ENCODE peak calls at places on chromosomes 5 and 9, in nine cellular contexts. M is IMR-90, N is stomach, F is lower leg skin, E is ovary, S is HCT116, K is A549, V is fibroblast of mammary gland, U is esophagus squamous epithelium. C is an unnamed sample.

GRCh38 chr5:163821142-163821541 is 315.7 kb downstream of the MAT2B start:
- DNase-seq in S (no peak), K (no peak), F (no peak), V (peak; percentile 5), M (no peak), E (no peak), U (no peak), N (no peak), C (no peak)

GRCh38 chr5:158502686-158503085 is 597.0 kb downstream of the EBF1 start:
- DNase-seq in S (no peak), M (no peak), F (no peak), U (no peak), K (no peak), E (no peak), V (no peak), N (no peak), C (no peak)

GRCh38 chr5:61551637-61552313 is 219.7 kb downstream of the ZSWIM6 start:
- DNase-seq in N (no peak), M (no peak), F (no peak), U (no peak), V (peak; percentile 6), E (no peak), S (no peak), K (no peak), C (no peak)

GRCh38 chr5:172452398-172453205 is 1.7 kb downstream of the SH3PXD2B start:
- DNase-seq in V (peak; percentile 74), E (no peak), S (peak; percentile 54), M (peak; percentile 72), K (no peak), N (peak; percentile 31), F (peak; percentile 88), U (no peak), C (peak; percentile 56)

GRCh38 chr9:118609355-118610044 is 759.7 kb downstream of the BRINP1 start:
- DNase-seq in N (no peak), E (no peak), M (no peak), S (no peak), V (peak; percentile 69), U (no peak), F (no peak), K (peak; percentile 18), C (peak; percentile 68)

GRCh38 chr5:143635146-143635752 is 176.7 kb upstream of the HMHB1 start:
- DNase-seq in S (no peak), V (peak; percentile 51), E (no peak), K (peak; percentile 41), N (peak; percentile 27), F (no peak), M (peak; percentile 78), U (no peak), C (no peak)

GRCh38 chr5:1338518-1339070 is 6.3 kb downstream of the CLPTM1L start:
- DNase-seq in U (no peak), M (no peak), K (no peak), N (no peak), V (no peak), S (no peak), E (no peak), F (no peak), C (no peak)

GRCh38 chr5:87127426-87127825 is 140.3 kb upstream of the RASA1 start:
- DNase-seq in K (no peak), S (no peak), F (no peak), M (peak; percentile 89), N (no peak), V (peak; percentile 83), U (no peak), E (no peak), C (peak; percentile 81)

GRCh38 chr9:110891760-110892159 is 146.5 kb downstream of the LPAR1 start:
- DNase-seq in S (no peak), N (no peak), M (peak; percentile 75), U (no peak), V (peak; percentile 74), K (no peak), E (no peak), F (no peak), C (no peak)

GRCh38 chr9:83047839-83048775 is 14.8 kb downstream of the RASEF start:
- DNase-seq in S (no peak), F (no peak), M (peak; percentile 59), K (peak; percentile 43), U (no peak), N (peak; percentile 78), V (peak; percentile 73), E (no peak), C (peak; percentile 78)

GRCh38 chr5:66718374-66718977 is 122.3 kb downstream of the MAST4 start:
- DNase-seq in U (no peak), S (no peak), E (no peak), N (no peak), V (no peak), F (no peak), M (no peak), K (no peak), C (no peak)

GRCh38 chr5:125140855-125141254 is 394.4 kb upstream of the ZNF608 start:
- DNase-seq in M (peak; percentile 93), K (no peak), U (no peak), N (no peak), V (peak; percentile 88), S (no peak), F (no peak), E (no peak), C (no peak)

GRCh38 chr5:59264641-59265245 is 628.8 kb downstream of the PDE4D start:
- DNase-seq in K (no peak), S (no peak), M (no peak), U (no peak), E (no peak), F (no peak), V (no peak), N (no peak), C (peak; percentile 36)

GRCh38 chr9:133360400-133361393 is 4.3 kb downstream of the SURF2 start:
- DNase-seq in U (no peak), S (no peak), E (no peak), K (no peak), M (no peak), N (no peak), V (no peak), F (no peak), C (no peak)

GRCh38 chr9:128689820-128690683 is 1.0 kb downstream of the SET start:
- DNase-seq in K (peak; percentile 56), N (peak; percentile 31), M (peak; percentile 37), V (peak; percentile 36), U (no peak), F (no peak), E (peak; percentile 50), S (no peak), C (peak; percentile 45)

DNA sequence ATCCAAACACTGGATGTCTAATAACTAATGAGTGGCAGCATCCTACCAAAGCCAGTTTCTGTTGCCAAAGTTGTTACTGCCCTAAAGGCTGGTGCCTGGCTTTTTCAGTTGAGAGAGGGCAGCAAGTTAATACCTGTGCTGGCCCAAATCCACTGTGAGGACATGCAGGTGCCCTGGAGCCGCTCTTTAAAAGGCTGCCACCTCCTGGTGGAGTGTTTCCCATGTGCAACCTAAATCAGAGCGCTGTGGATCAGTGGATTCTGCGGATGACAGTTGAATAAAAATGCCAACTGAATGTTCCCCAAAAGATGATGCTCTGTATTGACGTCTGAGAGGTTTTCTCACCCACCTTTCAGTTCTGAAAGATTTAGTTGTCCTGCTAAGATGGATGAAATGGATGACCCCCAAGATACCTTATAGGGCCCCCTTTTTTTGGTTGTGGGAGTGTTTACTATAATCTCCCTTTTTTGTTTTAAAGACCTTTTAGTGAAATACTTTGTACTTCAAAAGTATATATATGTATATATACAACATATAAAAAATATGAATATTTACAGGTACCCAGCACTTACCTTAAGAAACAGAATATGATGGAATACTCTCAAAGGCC is 146.4 kb downstream of the EGFLAM start:
- DNase-seq in U (no peak), F (peak; percentile 45), N (peak; percentile 36), E (no peak), M (no peak), S (peak; percentile 37), V (no peak), K (no peak), C (peak; percentile 36)
- TF ChIP-seq CTCF in U (no peak), F (no peak), N (no peak), E (no peak), M (no peak), S (peak; percentile 63), V (peak; percentile 13), K (no peak), C (peak; percentile 87)

DNA sequence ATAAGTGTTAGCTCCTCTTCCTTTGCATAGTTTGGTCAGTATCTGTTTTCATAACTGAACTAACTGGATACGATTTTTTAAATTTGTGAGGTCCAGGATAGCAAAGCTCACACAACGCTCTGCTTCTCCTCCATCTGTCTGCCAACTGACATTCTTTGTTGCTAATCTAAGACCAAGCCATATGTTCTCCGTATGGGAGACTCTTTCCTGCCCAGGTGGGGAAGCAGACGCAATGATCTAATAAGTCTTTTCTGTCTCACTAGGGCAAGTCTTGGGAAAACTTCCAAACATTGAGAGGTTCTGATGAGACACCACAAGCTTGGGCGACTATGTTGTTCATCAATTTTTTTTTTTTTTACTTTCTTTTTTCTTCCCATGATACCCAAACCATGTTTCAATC is 558.5 kb downstream of the EFNA5 start:
- DNase-seq in K (no peak), U (no peak), V (peak; percentile 6), M (no peak), E (no peak), S (no peak), N (no peak), F (no peak), C (no peak)
- H3K4me3 ChIP-seq in K (no peak overlapping the region), U (no peak overlapping the region), V (no peak overlapping the region), M (no peak overlapping the region), E (no peak overlapping the region), S (no peak overlapping the region), N (no peak overlapping the region), F (no peak overlapping the region), C (no peak overlapping the region)

GRCh38 chr5:124072570-124072969 is 560.6 kb downstream of the CSNK1G3 start:
- DNase-seq in F (no peak), U (no peak), S (no peak), E (no peak), K (no peak), N (no peak), V (no peak), M (no peak), C (no peak)

GRCh38 chr5:124065508-124065907 is 553.5 kb downstream of the CSNK1G3 start:
- DNase-seq in F (no peak), V (peak; percentile 4), E (no peak), K (no peak), N (no peak), U (no peak), S (no peak), M (no peak), C (no peak)

GRCh38 chr5:124074500-124074899 is 562.5 kb downstream of the CSNK1G3 start:
- DNase-seq in F (no peak), N (no peak), V (peak; percentile 11), K (no peak), U (no peak), E (no peak), M (no peak), S (no peak), C (no peak)

DNA sequence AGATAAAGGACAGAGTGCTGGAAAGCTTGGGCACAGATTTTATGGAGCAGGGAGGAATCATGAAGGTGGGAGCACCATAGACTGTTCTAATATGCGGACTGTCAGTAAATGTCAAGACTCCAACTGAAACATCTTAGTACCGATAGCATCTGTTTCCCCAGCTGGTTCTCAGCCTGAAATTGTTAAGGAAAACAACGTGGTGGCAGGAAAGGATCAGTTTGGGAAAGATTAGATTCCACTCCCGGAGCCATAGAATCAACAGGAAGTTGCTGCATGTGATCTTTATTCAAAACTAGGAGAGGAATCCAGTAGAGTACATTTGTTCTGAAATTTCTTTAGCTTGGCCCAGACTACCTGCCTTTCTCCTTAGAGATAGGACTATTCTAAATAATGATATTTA is 559.1 kb downstream of the CSNK1G3 start:
- DNase-seq in S (no peak), U (no peak), N (no peak), K (no peak), F (no peak), V (no peak), M (no peak), E (no peak), C (no peak)
- TF ChIP-seq CTCF in S (no peak), U (no peak), N (no peak), K (no peak), F (no peak), V (no peak), M (no peak), E (no peak), C (no peak)

GRCh38 chr9:73118898-73119554 is 32.6 kb upstream of the ANXA1 start:
- DNase-seq in M (peak; percentile 77), U (no peak), N (no peak), E (no peak), F (no peak), V (peak; percentile 91), K (peak; percentile 80), S (peak; percentile 66), C (peak; percentile 95)
- H3K4me3 ChIP-seq in M (no peak overlapping the region), U (no peak overlapping the region), N (no peak overlapping the region), E (no peak overlapping the region), F (no peak overlapping the region), V (no peak overlapping the region), K (no peak overlapping the region), S (peak overlapping the region; percentile 2), C (no peak overlapping the region)